ENCODE peak calls at places on chromosomes 2 and 18, in five cellular contexts. W, A, V, K and Z are unnamed samples.

GRCh38 chr18:62723666-62724281 is 8.4 kb downstream of the PHLPP1 start:
- DNase-seq in W (no peak), A (no peak), V (no peak), K (no peak), Z (peak)

GRCh38 chr2:238015705-238016104 is 45.1 kb upstream of the SCLY start:
- DNase-seq in W (no peak), A (no peak), V (no peak), K (no peak), Z (no peak)

GRCh38 chr2:20599001-20599600 is 51.8 kb downstream of the HS1BP3 start:
- DNase-seq in W (no peak), A (no peak), V (no peak), K (no peak), Z (no peak)

GRCh38 chr2:60764736-60765534 is 8.9 kb downstream of the PAPOLG start:
- DNase-seq in W (no peak), A (no peak), V (no peak), K (peak), Z (peak)

GRCh38 chr2:145751155-145751554 is 1231.2 kb upstream of the ZEB2 start:
- DNase-seq in W (peak), A (no peak), V (no peak), K (no peak), Z (peak)

GRCh38 chr2:195580156-195580555 is 76.9 kb upstream of the SLC39A10 start:
- DNase-seq in W (no peak), A (no peak), V (no peak), K (no peak), Z (no peak)

GRCh38 chr2:196219686-196220085 is 48.3 kb upstream of the STK17B start:
- DNase-seq in W (no peak), A (no peak), V (no peak), K (no peak), Z (no peak)

GRCh38 chr2:201965550-201965949 is 68.1 kb upstream of the FZD7 start:
- DNase-seq in W (no peak), A (no peak), V (no peak), K (peak), Z (no peak)

GRCh38 chr2:30847329-30847728 is 40.1 kb upstream of the CAPN13 start:
- DNase-seq in W (no peak), A (no peak), V (no peak), K (peak), Z (no peak)

GRCh38 chr2:232986155-232986554 is 26.9 kb downstream of the NGEF start:
- DNase-seq in W (no peak), A (no peak), V (no peak), K (no peak), Z (no peak)

GRCh38 chr2:37871453-37872191 is 53.5 kb upstream of the RMDN2 start:
- DNase-seq in W (peak), A (peak), V (no peak), K (peak), Z (peak)
- H3K9ac ChIP-seq in W (peak), A (peak), V (no peak), K (no peak), Z (no peak)

DNA sequence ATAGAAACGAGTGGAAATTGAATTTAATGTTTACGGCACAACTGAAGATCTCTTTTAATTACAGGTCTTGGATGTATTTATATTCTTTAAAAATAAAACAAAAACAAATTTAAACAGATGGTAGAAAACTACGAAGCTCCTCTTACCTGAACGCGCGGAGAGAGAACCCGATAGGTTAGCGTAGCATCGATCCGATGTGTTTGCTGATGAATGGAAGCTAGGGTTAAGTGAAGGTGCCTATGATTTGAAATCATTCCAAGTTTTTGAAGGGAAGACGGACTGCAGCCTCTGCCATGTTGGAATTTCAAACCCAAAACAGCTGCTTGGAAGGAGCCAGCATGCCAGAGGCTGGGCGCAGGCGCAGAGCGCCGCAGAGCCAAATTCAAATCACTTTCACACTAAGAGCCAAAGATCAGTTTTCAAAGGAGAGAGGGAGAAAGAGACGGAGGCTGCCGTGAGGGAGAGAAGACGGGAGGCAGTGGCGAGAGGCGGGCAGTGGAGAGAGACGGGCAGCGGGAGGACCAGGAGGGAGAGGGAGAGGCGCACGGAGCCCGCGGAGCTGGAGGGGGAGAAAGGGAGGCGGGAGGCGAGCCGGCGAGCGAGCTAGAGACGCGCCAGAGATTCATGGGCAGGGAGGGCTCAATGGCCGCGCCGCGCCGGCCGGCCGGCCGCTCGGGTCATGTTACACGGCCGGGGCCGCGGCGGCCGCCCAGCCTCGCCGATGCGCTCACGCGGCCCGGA is at the start of gene FIGN:
- DNase-seq in W (peak), A (peak), V (peak), K (peak), Z (peak)
- H3K9ac ChIP-seq in W (peak), A (peak), V (peak), K (peak), Z (peak)

GRCh38 chr18:58392336-58393000 is 236.4 kb downstream of the ALPK2 start:
- DNase-seq in W (no peak), A (peak), V (no peak), K (no peak), Z (peak)

GRCh38 chr18:58390399-58390798 is 238.5 kb downstream of the ALPK2 start:
- DNase-seq in W (no peak), A (no peak), V (no peak), K (no peak), Z (no peak)

GRCh38 chr18:58391113-58391892 is 237.6 kb downstream of the ALPK2 start:
- DNase-seq in W (peak), A (no peak), V (no peak), K (no peak), Z (peak)

GRCh38 chr18:58393295-58393694 is 235.6 kb downstream of the ALPK2 start:
- DNase-seq in W (no peak), A (no peak), V (no peak), K (no peak), Z (no peak)

GRCh38 chr18:58391932-58392331 is 237.0 kb downstream of the ALPK2 start:
- DNase-seq in W (no peak), A (no peak), V (no peak), K (no peak), Z (no peak)
- H3K9ac ChIP-seq in W (no peak), A (peak), V (no peak), K (no peak), Z (no peak)

GRCh38 chr18:49052891-49053644 is 102.3 kb upstream of the SMAD7 start:
- DNase-seq in W (peak), A (peak), V (no peak), K (peak), Z (peak)

GRCh38 chr18:49055787-49056186 is 105.0 kb upstream of the SMAD7 start:
- DNase-seq in W (no peak), A (peak), V (no peak), K (peak), Z (peak)

GRCh38 chr18:49059028-49059670 is 108.4 kb upstream of the SMAD7 start:
- DNase-seq in W (no peak), A (no peak), V (no peak), K (peak), Z (peak)

GRCh38 chr18:49051323-49051967 is 100.7 kb upstream of the SMAD7 start:
- DNase-seq in W (no peak), A (no peak), V (no peak), K (no peak), Z (no peak)

GRCh38 chr18:49055196-49055595 is 104.4 kb upstream of the SMAD7 start:
- DNase-seq in W (no peak), A (no peak), V (no peak), K (no peak), Z (no peak)
- H3K9ac ChIP-seq in W (peak), A (peak), V (no peak), K (no peak), Z (no peak)

GRCh38 chr2:156253765-156254164 is 78.8 kb downstream of the NR4A2 start:
- DNase-seq in W (no peak), A (no peak), V (no peak), K (no peak), Z (no peak)
- H3K9ac ChIP-seq in W (no peak), A (no peak), V (no peak), K (peak), Z (no peak)

DNA sequence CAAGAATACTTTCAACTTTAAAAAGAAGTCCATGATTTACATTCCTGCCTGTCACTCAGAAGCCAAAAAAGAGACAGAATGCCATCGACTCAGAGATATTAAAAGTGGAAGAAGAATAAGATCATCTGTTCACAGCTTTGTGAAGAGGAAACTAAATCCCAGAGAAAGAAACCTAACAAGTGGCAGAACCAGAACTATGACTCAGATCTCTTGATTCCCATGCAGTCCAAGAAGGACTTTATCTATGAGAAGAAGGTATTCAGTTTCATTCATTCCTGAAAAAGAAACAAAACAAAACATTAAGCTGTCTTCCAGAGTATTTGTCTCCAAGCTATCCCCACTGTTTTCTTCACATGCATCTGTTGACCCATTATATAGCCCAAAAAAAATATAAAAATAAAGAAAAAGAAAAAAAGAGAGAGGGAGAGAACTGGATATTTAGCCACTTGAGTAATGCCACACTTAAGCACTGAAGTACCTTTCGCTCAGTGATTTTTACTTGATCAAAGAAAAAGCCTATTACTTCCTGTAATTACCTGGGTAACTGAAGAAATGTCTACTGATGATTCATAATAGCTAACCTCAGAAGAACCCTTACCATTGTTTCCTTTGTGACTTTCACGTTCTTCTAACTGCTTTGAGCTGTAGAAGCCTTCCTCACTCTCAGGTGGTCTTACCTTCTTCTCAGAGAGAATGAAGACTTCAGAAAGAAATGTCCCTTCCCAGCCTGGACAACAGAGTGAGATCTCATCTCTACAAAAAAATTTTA is 17.7 kb upstream of the AKAIN1 start:
- DNase-seq in W (no peak), A (no peak), V (no peak), K (no peak), Z (no peak)
- H3K9ac ChIP-seq in W (no peak), A (no peak), V (no peak), K (no peak), Z (no peak)

GRCh38 chr2:54570321-54570881 is 114.3 kb downstream of the SPTBN1 start:
- DNase-seq in W (no peak), A (peak), V (peak), K (no peak), Z (no peak)
- H3K9ac ChIP-seq in W (peak), A (peak), V (peak), K (peak), Z (no peak)

GRCh38 chr18:48393776-48394175 is 15.4 kb downstream of the ZBTB7C start:
- DNase-seq in W (no peak), A (no peak), V (no peak), K (no peak), Z (no peak)
- H3K9ac ChIP-seq in W (no peak), A (no peak), V (no peak), K (no peak), Z (no peak)

GRCh38 chr2:96202152-96202856 is 6.3 kb downstream of the STARD7 start:
- DNase-seq in W (peak), A (peak), V (no peak), K (no peak), Z (no peak)
- H3K9ac ChIP-seq in W (no peak), A (no peak), V (no peak), K (no peak), Z (no peak)

GRCh38 chr18:77002496-77002895 is 130.1 kb downstream of the MBP start:
- DNase-seq in W (no peak), A (no peak), V (no peak), K (no peak), Z (no peak)

GRCh38 chr18:76999077-76999476 is 133.5 kb downstream of the MBP start:
- DNase-seq in W (no peak), A (no peak), V (no peak), K (no peak), Z (no peak)

GRCh38 chr18:77001041-77001440 is 131.5 kb downstream of the MBP start:
- DNase-seq in W (no peak), A (no peak), V (no peak), K (no peak), Z (no peak)

GRCh38 chr18:77001979-77002378 is 130.6 kb downstream of the MBP start:
- DNase-seq in W (no peak), A (no peak), V (no peak), K (no peak), Z (no peak)

GRCh38 chr18:77000527-77000926 is 132.1 kb downstream of the MBP start:
- DNase-seq in W (peak), A (peak), V (peak), K (peak), Z (peak)
- H3K9ac ChIP-seq in W (peak), A (no peak), V (no peak), K (peak), Z (no peak)